ENCODE peak calls at places on chromosomes 4 and X, in four cellular contexts. U is HCT116; X is progenitor cell of endocrine pancreas; Z is effector memory CD8-positive, alpha-beta T cell. W is an unnamed sample.

GRCh38 chr4:99047710-99048109 is 40.9 kb downstream of the ADH5 start:
- DNase-seq in U (no peak), X (no peak), Z (no peak), W (no peak)

GRCh38 chr4:110059556-110060191 is 138.7 kb downstream of the ELOVL6 start:
- DNase-seq in U (no peak), X (no peak), Z (no peak), W (no peak)

GRCh38 chr4:102600689-102601088 is 99.5 kb downstream of the NFKB1 start:
- DNase-seq in U (no peak), X (no peak), Z (no peak), W (no peak)

GRCh38 chrX:118579417-118579816 is 83.8 kb downstream of the DOCK11 start:
- DNase-seq in U (no peak), X (no peak), Z (no peak), W (peak; percentile 23)

GRCh38 chrX:148555101-148555500 is 54.7 kb downstream of the AFF2 start:
- DNase-seq in U (no peak), X (no peak), Z (no peak), W (no peak)

GRCh38 chrX:133921764-133922389 is 63.5 kb downstream of the GPC3 start:
- DNase-seq in U (peak; percentile 50), X (peak; percentile 24), Z (no peak), W (peak; percentile 92)

GRCh38 chrX:30060718-30061117 is 154.6 kb upstream of the MAGEB2 start:
- DNase-seq in U (peak; percentile 6), X (no peak), Z (no peak), W (peak; percentile 31)

GRCh38 chrX:8749697-8750096 is 17.8 kb upstream of the ANOS1 start:
- DNase-seq in U (no peak), X (no peak), Z (no peak), W (no peak)

GRCh38 chrX:140501940-140502468 is 2.9 kb downstream of the SOX3 start:
- DNase-seq in U (no peak), X (no peak), Z (no peak), W (peak; percentile 37)

GRCh38 chrX:69616520-69617203 is 749 bp downstream of the EDA start:
- DNase-seq in U (no peak), X (peak; percentile 9), Z (no peak), W (peak; percentile 66)

GRCh38 chr4:56656346-56656643 is 24.8 kb downstream of the HOPX start:
- DNase-seq in U (no peak), X (no peak), Z (peak; percentile 38), W (peak; percentile 22)

GRCh38 chrX:120426599-120426998 is 42.5 kb downstream of the LAMP2 start:
- DNase-seq in U (no peak), X (no peak), Z (no peak), W (no peak)

GRCh38 chrX:134544189-134544588 is 84.2 kb downstream of the HPRT1 start:
- DNase-seq in U (no peak), X (no peak), Z (no peak), W (no peak)

GRCh38 chr4:111269439-111269838 is 646.6 kb upstream of the PITX2 start:
- DNase-seq in U (no peak), X (no peak), Z (no peak), W (no peak)

GRCh38 chr4:140076307-140076706 is 77.7 kb downstream of the MAML3 start:
- DNase-seq in U (no peak), X (no peak), Z (no peak), W (no peak)

GRCh38 chr4:81120055-81120454 is 89.5 kb downstream of the BMP3 start:
- DNase-seq in U (no peak), X (no peak), Z (no peak), W (no peak)

GRCh38 chr4:86522349-86522748 is 71.8 kb upstream of the PTPN13 start:
- DNase-seq in U (no peak), X (no peak), Z (no peak), W (no peak)

GRCh38 chr4:3415471-3416141 is 26.2 kb upstream of the HGFAC start:
- DNase-seq in U (no peak), X (no peak), Z (no peak), W (no peak)

GRCh38 chrX:145881175-145881867 is 63.7 kb downstream of the SLITRK2 start:
- DNase-seq in U (no peak), X (no peak), Z (no peak), W (no peak)

GRCh38 chrX:137569470-137569891 is 3.6 kb downstream of the ZIC3 start:
- DNase-seq in U (no peak), X (no peak), Z (no peak), W (no peak)

GRCh38 chr4:70709551-70710080 is 12.1 kb upstream of the RUFY3 start:
- DNase-seq in U (no peak), X (no peak), Z (no peak), W (no peak)

GRCh38 chrX:108271397-108271787 is 166.8 kb downstream of the COL4A6 start:
- DNase-seq in U (no peak), X (no peak), Z (no peak), W (no peak)

GRCh38 chr4:76782837-76783236 is 115.1 kb downstream of the SOWAHB start:
- DNase-seq in U (no peak), X (no peak), Z (no peak), W (no peak)

GRCh38 chrX:107632291-107632690 is 4.0 kb downstream of the PRPS1 start:
- DNase-seq in U (no peak), X (no peak), Z (no peak), W (no peak)

GRCh38 chr4:121758896-121759568 is 5.9 kb downstream of the SMIM43 start:
- DNase-seq in U (no peak), X (no peak), Z (no peak), W (no peak)

GRCh38 chrX:42176790-42177189 is 253.4 kb upstream of the CASK start:
- DNase-seq in U (no peak), X (no peak), Z (no peak), W (peak; percentile 26)

GRCh38 chr4:185911556-185912064 is 99.6 kb upstream of the SORBS2 start:
- DNase-seq in U (no peak), X (no peak), Z (no peak), W (no peak)

GRCh38 chr4:13248621-13249298 is 235.4 kb downstream of the RAB28 start:
- DNase-seq in U (peak; percentile 8), X (no peak), Z (no peak), W (no peak)